ENCODE peak calls at places on chromosomes 6 and 20, in nine cellular contexts. K is lower leg skin; H is anterior cingulate cortex; W is NCI-H1092 treated with DMSO at 0.1 percent for 48 hours; M is right cardiac atrium; E is neural crest cell; A is transverse colon; R is progenitor cell of endocrine pancreas; B is CD8-positive, alpha-beta T cell. Z is an unnamed sample.

GRCh38 chr20:40781979-40782378 is 92.9 kb upstream of the MAFB start:
- DNase-seq in R (no peak), E (no peak), M (no peak), W (no peak), K (no peak), B (no peak), H (no peak), A (no peak), Z (no peak)

GRCh38 chr20:48284837-48285236 is 499.6 kb upstream of the SULF2 start:
- DNase-seq in W (no peak), H (no peak), A (no peak), R (no peak), E (no peak), M (no peak), B (no peak), K (no peak), Z (peak; percentile 90)

GRCh38 chr6:340991-341827 is 48.9 kb downstream of the DUSP22 start:
- DNase-seq in H (no peak), M (peak; percentile 40), A (peak; percentile 62), W (no peak), B (no peak), E (no peak), R (no peak), K (no peak), Z (no peak)

GRCh38 chr6:55913213-55914195 is 38.1 kb upstream of the BMP5 start:
- DNase-seq in E (no peak), W (no peak), K (no peak), H (no peak), R (no peak), A (no peak), B (no peak), M (no peak), Z (peak; percentile 32)

GRCh38 chr20:61166324-61166723 is 85.7 kb upstream of the CDH4 start:
- DNase-seq in E (no peak), H (no peak), M (no peak), B (no peak), A (no peak), W (no peak), K (no peak), R (no peak), Z (no peak)

GRCh38 chr6:125300992-125301434 is 754 bp downstream of the HDDC2 start:
- DNase-seq in K (no peak), A (no peak), H (no peak), R (no peak), W (peak; percentile 43), E (no peak), M (no peak), B (no peak), Z (peak; percentile 21)

GRCh38 chr6:139133733-139134360 is 1.0 kb upstream of the HECA start:
- DNase-seq in K (no peak), A (no peak), M (no peak), W (no peak), H (no peak), E (no peak), R (no peak), B (no peak), Z (no peak)

GRCh38 chr6:25263602-25264001 is 15.6 kb upstream of the CARMIL1 start:
- DNase-seq in M (no peak), K (no peak), A (no peak), B (no peak), W (no peak), E (no peak), H (no peak), R (no peak), Z (no peak)

GRCh38 chr6:109252261-109253041 is 129.8 kb downstream of the CD164 start:
- DNase-seq in R (no peak), A (no peak), E (no peak), W (peak; percentile 66), B (no peak), H (no peak), M (no peak), K (no peak), Z (no peak)

GRCh38 chr6:7087491-7087979 is 20.2 kb upstream of the RREB1 start:
- DNase-seq in M (no peak), H (no peak), K (no peak), E (no peak), R (no peak), A (peak; percentile 73), B (peak; percentile 14), W (no peak), Z (no peak)

GRCh38 chr20:62303327-62304226 is 780 bp downstream of the ADRM1 start:
- DNase-seq in M (peak; percentile 46), H (no peak), A (peak; percentile 23), E (peak; percentile 16), K (no peak), B (no peak), R (peak; percentile 30), W (no peak), Z (peak; percentile 40)